ENCODE peak calls at places on chromosomes 12 and 14, in six cellular contexts. One of them, this sample, is unnamed.

GRCh38 chr14:92439551-92440344 is 73.8 kb upstream of the RIN3 start:
- DNase-seq in GM10248: no peak
- DNase-seq in stimulated activated CD4-positive, alpha-beta T cell treated with anti-CD3 and anti-CD28 coated beads, Interleukin-1b, Interleukin-23, amount 100 ng/mL, for 1 hour: no peak
- DNase-seq in H9: no peak
- DNase-seq in NCI-H510A: no peak
- DNase-seq in activated CD8-positive, alpha-beta memory T cell treated with anti-CD3 and anti-CD28 coated beads, Interleukin-2, amount 50 U/mL, for 4 hours: peak
- DNase-seq in this sample: no peak

GRCh38 chr12:107344035-107344808 is 250.9 kb upstream of the CRY1 start:
- DNase-seq in GM10248: no peak
- DNase-seq in stimulated activated CD4-positive, alpha-beta T cell treated with anti-CD3 and anti-CD28 coated beads, Interleukin-1b, Interleukin-23, amount 100 ng/mL, for 1 hour: no peak
- DNase-seq in NCI-H510A: no peak
- DNase-seq in activated CD8-positive, alpha-beta memory T cell treated with anti-CD3 and anti-CD28 coated beads, Interleukin-2, amount 50 U/mL, for 4 hours: no peak
- DNase-seq in H9: no peak
- DNase-seq in this sample: no peak

GRCh38 chr12:52202361-52203078 is 10.7 kb upstream of the KRT80 start:
- DNase-seq in stimulated activated CD4-positive, alpha-beta T cell treated with anti-CD3 and anti-CD28 coated beads, Interleukin-1b, Interleukin-23, amount 100 ng/mL, for 1 hour: no peak
- DNase-seq in activated CD8-positive, alpha-beta memory T cell treated with anti-CD3 and anti-CD28 coated beads, Interleukin-2, amount 50 U/mL, for 4 hours: no peak
- DNase-seq in H9: no peak
- DNase-seq in GM10248: no peak
- DNase-seq in NCI-H510A: no peak
- DNase-seq in this sample: no peak

GRCh38 chr14:70188608-70189540 is at the start of gene SLC8A3:
- DNase-seq in NCI-H510A: peak
- DNase-seq in activated CD8-positive, alpha-beta memory T cell treated with anti-CD3 and anti-CD28 coated beads, Interleukin-2, amount 50 U/mL, for 4 hours: peak
- DNase-seq in H9: peak
- DNase-seq in stimulated activated CD4-positive, alpha-beta T cell treated with anti-CD3 and anti-CD28 coated beads, Interleukin-1b, Interleukin-23, amount 100 ng/mL, for 1 hour: no peak
- DNase-seq in GM10248: peak
- DNase-seq in this sample: no peak

GRCh38 chr12:68821357-68822188 is 13.6 kb downstream of the MDM2 start:
- DNase-seq in NCI-H510A: no peak
- DNase-seq in stimulated activated CD4-positive, alpha-beta T cell treated with anti-CD3 and anti-CD28 coated beads, Interleukin-1b, Interleukin-23, amount 100 ng/mL, for 1 hour: no peak
- DNase-seq in GM10248: no peak
- DNase-seq in H9: no peak
- DNase-seq in activated CD8-positive, alpha-beta memory T cell treated with anti-CD3 and anti-CD28 coated beads, Interleukin-2, amount 50 U/mL, for 4 hours: no peak
- DNase-seq in this sample: no peak

GRCh38 chr14:81348086-81348485 is 52.0 kb downstream of the STON2 start:
- DNase-seq in H9: no peak
- DNase-seq in NCI-H510A: no peak
- DNase-seq in GM10248: no peak
- DNase-seq in stimulated activated CD4-positive, alpha-beta T cell treated with anti-CD3 and anti-CD28 coated beads, Interleukin-1b, Interleukin-23, amount 100 ng/mL, for 1 hour: no peak
- DNase-seq in activated CD8-positive, alpha-beta memory T cell treated with anti-CD3 and anti-CD28 coated beads, Interleukin-2, amount 50 U/mL, for 4 hours: no peak
- DNase-seq in this sample: no peak

GRCh38 chr12:62848418-62848817 is 86.5 kb downstream of the PPM1H start:
- DNase-seq in stimulated activated CD4-positive, alpha-beta T cell treated with anti-CD3 and anti-CD28 coated beads, Interleukin-1b, Interleukin-23, amount 100 ng/mL, for 1 hour: no peak
- DNase-seq in H9: no peak
- DNase-seq in NCI-H510A: no peak
- DNase-seq in activated CD8-positive, alpha-beta memory T cell treated with anti-CD3 and anti-CD28 coated beads, Interleukin-2, amount 50 U/mL, for 4 hours: no peak
- DNase-seq in GM10248: no peak
- DNase-seq in this sample: peak

GRCh38 chr14:34722723-34723545 is 8.5 kb upstream of the CFL2 start:
- DNase-seq in H9: peak
- DNase-seq in activated CD8-positive, alpha-beta memory T cell treated with anti-CD3 and anti-CD28 coated beads, Interleukin-2, amount 50 U/mL, for 4 hours: peak
- DNase-seq in NCI-H510A: no peak
- DNase-seq in stimulated activated CD4-positive, alpha-beta T cell treated with anti-CD3 and anti-CD28 coated beads, Interleukin-1b, Interleukin-23, amount 100 ng/mL, for 1 hour: no peak
- DNase-seq in GM10248: peak
- DNase-seq in this sample: no peak

GRCh38 chr12:80509781-80510556 is 65.9 kb downstream of the PTPRQ start:
- DNase-seq in stimulated activated CD4-positive, alpha-beta T cell treated with anti-CD3 and anti-CD28 coated beads, Interleukin-1b, Interleukin-23, amount 100 ng/mL, for 1 hour: no peak
- DNase-seq in activated CD8-positive, alpha-beta memory T cell treated with anti-CD3 and anti-CD28 coated beads, Interleukin-2, amount 50 U/mL, for 4 hours: no peak
- DNase-seq in GM10248: no peak
- DNase-seq in H9: no peak
- DNase-seq in NCI-H510A: no peak
- DNase-seq in this sample: no peak

GRCh38 chr12:11813422-11813813 is 163.9 kb downstream of the ETV6 start:
- DNase-seq in stimulated activated CD4-positive, alpha-beta T cell treated with anti-CD3 and anti-CD28 coated beads, Interleukin-1b, Interleukin-23, amount 100 ng/mL, for 1 hour: no peak
- DNase-seq in H9: no peak
- DNase-seq in activated CD8-positive, alpha-beta memory T cell treated with anti-CD3 and anti-CD28 coated beads, Interleukin-2, amount 50 U/mL, for 4 hours: no peak
- DNase-seq in NCI-H510A: no peak
- DNase-seq in GM10248: no peak
- DNase-seq in this sample: no peak

GRCh38 chr12:15830538-15830937 is 41.4 kb upstream of the EPS8 start:
- DNase-seq in H9: no peak
- DNase-seq in NCI-H510A: no peak
- DNase-seq in activated CD8-positive, alpha-beta memory T cell treated with anti-CD3 and anti-CD28 coated beads, Interleukin-2, amount 50 U/mL, for 4 hours: no peak
- DNase-seq in stimulated activated CD4-positive, alpha-beta T cell treated with anti-CD3 and anti-CD28 coated beads, Interleukin-1b, Interleukin-23, amount 100 ng/mL, for 1 hour: no peak
- DNase-seq in GM10248: no peak
- DNase-seq in this sample: no peak

GRCh38 chr12:34287986-34288962 is 266.0 kb downstream of the ALG10 start:
- DNase-seq in NCI-H510A: no peak
- DNase-seq in H9: peak
- DNase-seq in activated CD8-positive, alpha-beta memory T cell treated with anti-CD3 and anti-CD28 coated beads, Interleukin-2, amount 50 U/mL, for 4 hours: no peak
- DNase-seq in GM10248: no peak
- DNase-seq in stimulated activated CD4-positive, alpha-beta T cell treated with anti-CD3 and anti-CD28 coated beads, Interleukin-1b, Interleukin-23, amount 100 ng/mL, for 1 hour: no peak
- DNase-seq in this sample: no peak

GRCh38 chr14:79009286-79009685 is 839.1 kb downstream of the NRXN3 start:
- DNase-seq in NCI-H510A: no peak
- DNase-seq in GM10248: no peak
- DNase-seq in activated CD8-positive, alpha-beta memory T cell treated with anti-CD3 and anti-CD28 coated beads, Interleukin-2, amount 50 U/mL, for 4 hours: no peak
- DNase-seq in stimulated activated CD4-positive, alpha-beta T cell treated with anti-CD3 and anti-CD28 coated beads, Interleukin-1b, Interleukin-23, amount 100 ng/mL, for 1 hour: no peak
- DNase-seq in H9: no peak
- DNase-seq in this sample: no peak

GRCh38 chr12:13745100-13745678 is 236.2 kb downstream of the GRIN2B start:
- DNase-seq in GM10248: no peak
- DNase-seq in stimulated activated CD4-positive, alpha-beta T cell treated with anti-CD3 and anti-CD28 coated beads, Interleukin-1b, Interleukin-23, amount 100 ng/mL, for 1 hour: no peak
- DNase-seq in activated CD8-positive, alpha-beta memory T cell treated with anti-CD3 and anti-CD28 coated beads, Interleukin-2, amount 50 U/mL, for 4 hours: no peak
- DNase-seq in NCI-H510A: no peak
- DNase-seq in H9: no peak
- DNase-seq in this sample: no peak

GRCh38 chr12:101655400-101655799 is 42.0 kb upstream of the CHPT1 start:
- DNase-seq in GM10248: no peak
- DNase-seq in H9: no peak
- DNase-seq in activated CD8-positive, alpha-beta memory T cell treated with anti-CD3 and anti-CD28 coated beads, Interleukin-2, amount 50 U/mL, for 4 hours: no peak
- DNase-seq in stimulated activated CD4-positive, alpha-beta T cell treated with anti-CD3 and anti-CD28 coated beads, Interleukin-1b, Interleukin-23, amount 100 ng/mL, for 1 hour: no peak
- DNase-seq in NCI-H510A: no peak
- DNase-seq in this sample: no peak

GRCh38 chr14:65226824-65227604 is 124.7 kb upstream of the MAX start:
- DNase-seq in activated CD8-positive, alpha-beta memory T cell treated with anti-CD3 and anti-CD28 coated beads, Interleukin-2, amount 50 U/mL, for 4 hours: no peak
- DNase-seq in GM10248: no peak
- DNase-seq in NCI-H510A: no peak
- DNase-seq in H9: no peak
- DNase-seq in stimulated activated CD4-positive, alpha-beta T cell treated with anti-CD3 and anti-CD28 coated beads, Interleukin-1b, Interleukin-23, amount 100 ng/mL, for 1 hour: no peak
- DNase-seq in this sample: no peak

GRCh38 chr12:20220339-20220738 is 148.0 kb upstream of the PDE3A start:
- DNase-seq in stimulated activated CD4-positive, alpha-beta T cell treated with anti-CD3 and anti-CD28 coated beads, Interleukin-1b, Interleukin-23, amount 100 ng/mL, for 1 hour: no peak
- DNase-seq in activated CD8-positive, alpha-beta memory T cell treated with anti-CD3 and anti-CD28 coated beads, Interleukin-2, amount 50 U/mL, for 4 hours: no peak
- DNase-seq in H9: peak
- DNase-seq in GM10248: no peak
- DNase-seq in NCI-H510A: no peak
- DNase-seq in this sample: no peak

GRCh38 chr14:59359451-59360124 is 105.6 kb downstream of the GPR135 start:
- DNase-seq in GM10248: no peak
- DNase-seq in stimulated activated CD4-positive, alpha-beta T cell treated with anti-CD3 and anti-CD28 coated beads, Interleukin-1b, Interleukin-23, amount 100 ng/mL, for 1 hour: no peak
- DNase-seq in activated CD8-positive, alpha-beta memory T cell treated with anti-CD3 and anti-CD28 coated beads, Interleukin-2, amount 50 U/mL, for 4 hours: no peak
- DNase-seq in H9: no peak
- DNase-seq in NCI-H510A: no peak
- DNase-seq in this sample: no peak

GRCh38 chr12:115199831-115200230 is 515.9 kb upstream of the TBX3 start:
- DNase-seq in activated CD8-positive, alpha-beta memory T cell treated with anti-CD3 and anti-CD28 coated beads, Interleukin-2, amount 50 U/mL, for 4 hours: no peak
- DNase-seq in NCI-H510A: no peak
- DNase-seq in GM10248: no peak
- DNase-seq in H9: no peak
- DNase-seq in stimulated activated CD4-positive, alpha-beta T cell treated with anti-CD3 and anti-CD28 coated beads, Interleukin-1b, Interleukin-23, amount 100 ng/mL, for 1 hour: no peak
- DNase-seq in this sample: no peak

GRCh38 chr14:33026850-33027420 is 88.3 kb downstream of the NPAS3 start:
- DNase-seq in H9: no peak
- DNase-seq in activated CD8-positive, alpha-beta memory T cell treated with anti-CD3 and anti-CD28 coated beads, Interleukin-2, amount 50 U/mL, for 4 hours: no peak
- DNase-seq in NCI-H510A: no peak
- DNase-seq in stimulated activated CD4-positive, alpha-beta T cell treated with anti-CD3 and anti-CD28 coated beads, Interleukin-1b, Interleukin-23, amount 100 ng/mL, for 1 hour: no peak
- DNase-seq in GM10248: no peak
- DNase-seq in this sample: no peak

GRCh38 chr12:132955094-132955932 is 793 bp downstream of the ZNF605 start:
- DNase-seq in stimulated activated CD4-positive, alpha-beta T cell treated with anti-CD3 and anti-CD28 coated beads, Interleukin-1b, Interleukin-23, amount 100 ng/mL, for 1 hour: no peak
- DNase-seq in activated CD8-positive, alpha-beta memory T cell treated with anti-CD3 and anti-CD28 coated beads, Interleukin-2, amount 50 U/mL, for 4 hours: no peak
- DNase-seq in NCI-H510A: peak
- DNase-seq in GM10248: peak
- DNase-seq in H9: peak
- DNase-seq in this sample: no peak

GRCh38 chr12:49187184-49187583 is 1.7 kb downstream of the TUBA1A start:
- DNase-seq in H9: no peak
- DNase-seq in activated CD8-positive, alpha-beta memory T cell treated with anti-CD3 and anti-CD28 coated beads, Interleukin-2, amount 50 U/mL, for 4 hours: no peak
- DNase-seq in stimulated activated CD4-positive, alpha-beta T cell treated with anti-CD3 and anti-CD28 coated beads, Interleukin-1b, Interleukin-23, amount 100 ng/mL, for 1 hour: no peak
- DNase-seq in GM10248: no peak
- DNase-seq in NCI-H510A: no peak
- DNase-seq in this sample: no peak

GRCh38 chr12:90079811-90080210 is 371.2 kb upstream of the ATP2B1 start:
- DNase-seq in activated CD8-positive, alpha-beta memory T cell treated with anti-CD3 and anti-CD28 coated beads, Interleukin-2, amount 50 U/mL, for 4 hours: no peak
- DNase-seq in NCI-H510A: no peak
- DNase-seq in stimulated activated CD4-positive, alpha-beta T cell treated with anti-CD3 and anti-CD28 coated beads, Interleukin-1b, Interleukin-23, amount 100 ng/mL, for 1 hour: no peak
- DNase-seq in GM10248: no peak
- DNase-seq in H9: no peak
- DNase-seq in this sample: no peak

GRCh38 chr14:105364100-105364708 is 34.1 kb upstream of the TEX22 start:
- DNase-seq in stimulated activated CD4-positive, alpha-beta T cell treated with anti-CD3 and anti-CD28 coated beads, Interleukin-1b, Interleukin-23, amount 100 ng/mL, for 1 hour: no peak
- DNase-seq in H9: no peak
- DNase-seq in GM10248: no peak
- DNase-seq in NCI-H510A: no peak
- DNase-seq in activated CD8-positive, alpha-beta memory T cell treated with anti-CD3 and anti-CD28 coated beads, Interleukin-2, amount 50 U/mL, for 4 hours: peak
- DNase-seq in this sample: no peak

GRCh38 chr12:71385155-71385554 is 54.4 kb upstream of the LGR5 start:
- DNase-seq in H9: no peak
- DNase-seq in NCI-H510A: no peak
- DNase-seq in GM10248: no peak
- DNase-seq in stimulated activated CD4-positive, alpha-beta T cell treated with anti-CD3 and anti-CD28 coated beads, Interleukin-1b, Interleukin-23, amount 100 ng/mL, for 1 hour: no peak
- DNase-seq in activated CD8-positive, alpha-beta memory T cell treated with anti-CD3 and anti-CD28 coated beads, Interleukin-2, amount 50 U/mL, for 4 hours: no peak
- DNase-seq in this sample: no peak

GRCh38 chr12:78210894-78211302 is 380.2 kb downstream of the NAV3 start:
- DNase-seq in H9: no peak
- DNase-seq in stimulated activated CD4-positive, alpha-beta T cell treated with anti-CD3 and anti-CD28 coated beads, Interleukin-1b, Interleukin-23, amount 100 ng/mL, for 1 hour: no peak
- DNase-seq in GM10248: no peak
- DNase-seq in activated CD8-positive, alpha-beta memory T cell treated with anti-CD3 and anti-CD28 coated beads, Interleukin-2, amount 50 U/mL, for 4 hours: no peak
- DNase-seq in NCI-H510A: peak
- DNase-seq in this sample: no peak

GRCh38 chr14:75282166-75282547 is 3.5 kb downstream of the FOS start:
- DNase-seq in NCI-H510A: no peak
- DNase-seq in stimulated activated CD4-positive, alpha-beta T cell treated with anti-CD3 and anti-CD28 coated beads, Interleukin-1b, Interleukin-23, amount 100 ng/mL, for 1 hour: no peak
- DNase-seq in GM10248: no peak
- DNase-seq in activated CD8-positive, alpha-beta memory T cell treated with anti-CD3 and anti-CD28 coated beads, Interleukin-2, amount 50 U/mL, for 4 hours: no peak
- DNase-seq in H9: no peak
- DNase-seq in this sample: no peak

GRCh38 chr14:93725002-93725582 is 63.2 kb downstream of the PRIMA1 start:
- DNase-seq in activated CD8-positive, alpha-beta memory T cell treated with anti-CD3 and anti-CD28 coated beads, Interleukin-2, amount 50 U/mL, for 4 hours: no peak
- DNase-seq in GM10248: no peak
- DNase-seq in stimulated activated CD4-positive, alpha-beta T cell treated with anti-CD3 and anti-CD28 coated beads, Interleukin-1b, Interleukin-23, amount 100 ng/mL, for 1 hour: no peak
- DNase-seq in H9: no peak
- DNase-seq in NCI-H510A: no peak
- DNase-seq in this sample: no peak

GRCh38 chr14:101980700-101981099 is 16.3 kb downstream of the DYNC1H1 start:
- DNase-seq in stimulated activated CD4-positive, alpha-beta T cell treated with anti-CD3 and anti-CD28 coated beads, Interleukin-1b, Interleukin-23, amount 100 ng/mL, for 1 hour: no peak
- DNase-seq in activated CD8-positive, alpha-beta memory T cell treated with anti-CD3 and anti-CD28 coated beads, Interleukin-2, amount 50 U/mL, for 4 hours: no peak
- DNase-seq in H9: no peak
- DNase-seq in GM10248: peak
- DNase-seq in NCI-H510A: no peak
- DNase-seq in this sample: no peak

GRCh38 chr12:62866451-62867082 is 68.4 kb downstream of the PPM1H start:
- DNase-seq in stimulated activated CD4-positive, alpha-beta T cell treated with anti-CD3 and anti-CD28 coated beads, Interleukin-1b, Interleukin-23, amount 100 ng/mL, for 1 hour: no peak
- DNase-seq in GM10248: no peak
- DNase-seq in NCI-H510A: no peak
- DNase-seq in H9: peak
- DNase-seq in activated CD8-positive, alpha-beta memory T cell treated with anti-CD3 and anti-CD28 coated beads, Interleukin-2, amount 50 U/mL, for 4 hours: no peak
- DNase-seq in this sample: no peak

GRCh38 chr12:40325349-40325960 is 100.7 kb downstream of the LRRK2 start:
- DNase-seq in GM10248: peak
- DNase-seq in NCI-H510A: no peak
- DNase-seq in activated CD8-positive, alpha-beta memory T cell treated with anti-CD3 and anti-CD28 coated beads, Interleukin-2, amount 50 U/mL, for 4 hours: no peak
- DNase-seq in H9: peak
- DNase-seq in stimulated activated CD4-positive, alpha-beta T cell treated with anti-CD3 and anti-CD28 coated beads, Interleukin-1b, Interleukin-23, amount 100 ng/mL, for 1 hour: no peak
- DNase-seq in this sample: no peak

GRCh38 chr12:109497675-109498074 is 20.2 kb downstream of the UBE3B start:
- DNase-seq in activated CD8-positive, alpha-beta memory T cell treated with anti-CD3 and anti-CD28 coated beads, Interleukin-2, amount 50 U/mL, for 4 hours: no peak
- DNase-seq in stimulated activated CD4-positive, alpha-beta T cell treated with anti-CD3 and anti-CD28 coated beads, Interleukin-1b, Interleukin-23, amount 100 ng/mL, for 1 hour: no peak
- DNase-seq in NCI-H510A: no peak
- DNase-seq in H9: no peak
- DNase-seq in GM10248: no peak
- DNase-seq in this sample: no peak

GRCh38 chr12:6603095-6603567 is 4.0 kb downstream of the CHD4 start:
- DNase-seq in NCI-H510A: peak
- DNase-seq in activated CD8-positive, alpha-beta memory T cell treated with anti-CD3 and anti-CD28 coated beads, Interleukin-2, amount 50 U/mL, for 4 hours: peak
- DNase-seq in GM10248: no peak
- DNase-seq in H9: peak
- DNase-seq in stimulated activated CD4-positive, alpha-beta T cell treated with anti-CD3 and anti-CD28 coated beads, Interleukin-1b, Interleukin-23, amount 100 ng/mL, for 1 hour: no peak
- DNase-seq in this sample: no peak

GRCh38 chr12:29428630-29429029 is 47.7 kb upstream of the ERGIC2 start:
- DNase-seq in activated CD8-positive, alpha-beta memory T cell treated with anti-CD3 and anti-CD28 coated beads, Interleukin-2, amount 50 U/mL, for 4 hours: no peak
- DNase-seq in stimulated activated CD4-positive, alpha-beta T cell treated with anti-CD3 and anti-CD28 coated beads, Interleukin-1b, Interleukin-23, amount 100 ng/mL, for 1 hour: no peak
- DNase-seq in H9: no peak
- DNase-seq in GM10248: peak
- DNase-seq in NCI-H510A: no peak
- DNase-seq in this sample: no peak

GRCh38 chr12:18439541-18439940 is 178.2 kb downstream of the PIK3C2G start:
- DNase-seq in stimulated activated CD4-positive, alpha-beta T cell treated with anti-CD3 and anti-CD28 coated beads, Interleukin-1b, Interleukin-23, amount 100 ng/mL, for 1 hour: no peak
- DNase-seq in NCI-H510A: no peak
- DNase-seq in activated CD8-positive, alpha-beta memory T cell treated with anti-CD3 and anti-CD28 coated beads, Interleukin-2, amount 50 U/mL, for 4 hours: no peak
- DNase-seq in H9: no peak
- DNase-seq in GM10248: no peak
- DNase-seq in this sample: no peak

GRCh38 chr12:14883663-14884062 is 2.0 kb downstream of the MGP start:
- DNase-seq in NCI-H510A: no peak
- DNase-seq in stimulated activated CD4-positive, alpha-beta T cell treated with anti-CD3 and anti-CD28 coated beads, Interleukin-1b, Interleukin-23, amount 100 ng/mL, for 1 hour: no peak
- DNase-seq in GM10248: no peak
- DNase-seq in H9: no peak
- DNase-seq in activated CD8-positive, alpha-beta memory T cell treated with anti-CD3 and anti-CD28 coated beads, Interleukin-2, amount 50 U/mL, for 4 hours: no peak
- DNase-seq in this sample: no peak